ENCODE peak calls at places on chromosome 12, in nine cellular contexts. N is type B pancreatic cell, J is WERI-Rb-1, Y is lower lobe of right lung, G is nephron progenitor cell, S is HFFc6, H is fibroblast of pulmonary artery, P is AG04450, T is heart right ventricle. Z is an unnamed sample.

GRCh38 chr12:60173213-60174170 is 577.7 kb downstream of the SLC16A7 start:
- DNase-seq in N (no peak), J (peak), Y (no peak), G (no peak), S (no peak), H (no peak), P (no peak), T (no peak), Z (no peak)

GRCh38 chr12:34209259-34209835 is 187.1 kb downstream of the ALG10 start:
- DNase-seq in N (no peak), J (no peak), Y (no peak), G (no peak), S (no peak), H (no peak), P (no peak), T (no peak), Z (no peak)

GRCh38 chr12:538731-539539 is 79.2 kb downstream of the B4GALNT3 start:
- DNase-seq in N (no peak), J (no peak), Y (peak), G (no peak), S (peak), H (peak), P (no peak), T (peak), Z (peak)

GRCh38 chr12:106919910-106920544 is 35.7 kb upstream of the TMEM263 start:
- DNase-seq in N (no peak), J (no peak), Y (no peak), G (peak), S (peak), H (peak), P (peak), T (no peak), Z (peak)

GRCh38 chr12:54033106-54033979 is 493 bp downstream of the HOXC5 start:
- DNase-seq in N (no peak), J (no peak), Y (no peak), G (peak), S (no peak), H (no peak), P (no peak), T (no peak), Z (no peak)

GRCh38 chr12:16245199-16245598 is 32.3 kb downstream of the SLC15A5 start:
- DNase-seq in N (no peak), J (no peak), Y (no peak), G (no peak), S (no peak), H (no peak), P (no peak), T (no peak), Z (no peak)

GRCh38 chr12:128449146-128449894 is 182.3 kb downstream of the TMEM132C start:
- DNase-seq in N (no peak), J (no peak), Y (no peak), G (no peak), S (no peak), H (no peak), P (no peak), T (no peak), Z (peak)

GRCh38 chr12:131261906-131262305 is 308.2 kb downstream of the ADGRD1 start:
- DNase-seq in N (no peak), J (no peak), Y (peak), G (no peak), S (no peak), H (no peak), P (no peak), T (no peak), Z (no peak)

GRCh38 chr12:121209629-121210572 is at the start of gene P2RX4:
- DNase-seq in N (peak), J (peak), Y (peak), G (peak), S (peak), H (peak), P (no peak), T (peak), Z (peak)

GRCh38 chr12:53060064-53060720 is 10.3 kb downstream of the TNS2 start:
- DNase-seq in N (no peak), J (no peak), Y (peak), G (no peak), S (no peak), H (no peak), P (no peak), T (no peak), Z (no peak)

GRCh38 chr12:57377103-57377840 is 53.6 kb downstream of the R3HDM2 start:
- DNase-seq in N (no peak), J (no peak), Y (no peak), G (no peak), S (no peak), H (no peak), P (no peak), T (no peak), Z (peak)

GRCh38 chr12:129102233-129102632 is 249.0 kb downstream of the GLT1D1 start:
- DNase-seq in N (no peak), J (no peak), Y (no peak), G (no peak), S (no peak), H (no peak), P (no peak), T (no peak), Z (no peak)

GRCh38 chr12:67539946-67540345 is 108.6 kb upstream of the DYRK2 start:
- DNase-seq in N (no peak), J (no peak), Y (no peak), G (no peak), S (no peak), H (no peak), P (no peak), T (no peak), Z (peak)

GRCh38 chr12:51905507-51906438 is 1.5 kb upstream of the ACVRL1 start:
- DNase-seq in N (no peak), J (no peak), Y (peak), G (no peak), S (peak), H (peak), P (no peak), T (peak), Z (no peak)

GRCh38 chr12:108532061-108532848 is 17.2 kb downstream of the FICD start:
- DNase-seq in N (no peak), J (no peak), Y (no peak), G (peak), S (no peak), H (no peak), P (no peak), T (no peak), Z (no peak)

GRCh38 chr12:107377596-107378385 is 284.4 kb upstream of the CRY1 start:
- DNase-seq in N (no peak), J (no peak), Y (no peak), G (no peak), S (no peak), H (no peak), P (no peak), T (no peak), Z (no peak)

GRCh38 chr12:51976376-51977160 is 25.1 kb downstream of the ACVR1B start:
- DNase-seq in N (no peak), J (no peak), Y (no peak), G (no peak), S (peak), H (peak), P (no peak), T (no peak), Z (peak)

GRCh38 chr12:14213542-14213941 is 151.9 kb upstream of the ATF7IP start:
- DNase-seq in N (no peak), J (no peak), Y (no peak), G (no peak), S (no peak), H (no peak), P (no peak), T (no peak), Z (no peak)

GRCh38 chr12:121124402-121125109 is 8.1 kb upstream of the P2RX7 start:
- DNase-seq in N (no peak), J (no peak), Y (no peak), G (no peak), S (peak), H (peak), P (peak), T (no peak), Z (peak)

GRCh38 chr12:31922341-31923062 is 36.7 kb upstream of the RESF1 start:
- DNase-seq in N (no peak), J (no peak), Y (no peak), G (no peak), S (no peak), H (peak), P (no peak), T (no peak), Z (peak)

GRCh38 chr12:98352835-98353234 is 162.6 kb upstream of the TMPO start:
- DNase-seq in N (no peak), J (no peak), Y (no peak), G (no peak), S (no peak), H (peak), P (no peak), T (no peak), Z (peak)

GRCh38 chr12:104137175-104137901 is 672 bp downstream of the NFYB start:
- DNase-seq in N (peak), J (peak), Y (peak), G (peak), S (peak), H (peak), P (peak), T (peak), Z (peak)

GRCh38 chr12:19507823-19508222 is 68.5 kb downstream of the AEBP2 start:
- DNase-seq in N (no peak), J (no peak), Y (no peak), G (no peak), S (peak), H (peak), P (no peak), T (no peak), Z (no peak)

GRCh38 chr12:46965880-46966279 is 113.5 kb upstream of the PCED1B start:
- DNase-seq in N (no peak), J (no peak), Y (no peak), G (no peak), S (no peak), H (no peak), P (no peak), T (peak), Z (no peak)

GRCh38 chr12:34105392-34105933 is 83.2 kb downstream of the ALG10 start:
- DNase-seq in N (no peak), J (no peak), Y (no peak), G (no peak), S (no peak), H (no peak), P (no peak), T (no peak), Z (no peak)

GRCh38 chr12:30961030-30961429 is 34.5 kb downstream of the TSPAN11 start:
- DNase-seq in N (no peak), J (no peak), Y (no peak), G (no peak), S (no peak), H (no peak), P (no peak), T (no peak), Z (no peak)

GRCh38 chr12:116434155-116435065 is 124.8 kb upstream of the MAP1LC3B2 start:
- DNase-seq in N (no peak), J (peak), Y (peak), G (peak), S (peak), H (peak), P (peak), T (peak), Z (peak)

GRCh38 chr12:31574803-31575573 is 15.9 kb downstream of the DENND5B start:
- DNase-seq in N (no peak), J (no peak), Y (no peak), G (no peak), S (no peak), H (peak), P (no peak), T (no peak), Z (peak)

GRCh38 chr12:127254420-127254955 is 1012.5 kb upstream of the TMEM132C start:
- DNase-seq in N (no peak), J (no peak), Y (no peak), G (no peak), S (no peak), H (no peak), P (no peak), T (no peak), Z (no peak)

GRCh38 chr12:15322164-15323054 is at the start of gene PTPRO:
- DNase-seq in N (no peak), J (peak), Y (no peak), G (peak), S (no peak), H (no peak), P (no peak), T (no peak), Z (peak)

GRCh38 chr12:46921754-46922113 is 95.9 kb upstream of the SLC38A4 start:
- DNase-seq in N (no peak), J (no peak), Y (no peak), G (no peak), S (peak), H (peak), P (peak), T (no peak), Z (peak)

GRCh38 chr12:46364300-46364696 is 8.3 kb downstream of the SLC38A2 start:
- DNase-seq in N (no peak), J (no peak), Y (no peak), G (no peak), S (no peak), H (no peak), P (no peak), T (no peak), Z (no peak)

GRCh38 chr12:70744133-70744532 is 106.9 kb upstream of the PTPRB start:
- DNase-seq in N (no peak), J (no peak), Y (no peak), G (no peak), S (no peak), H (peak), P (no peak), T (no peak), Z (peak)

GRCh38 chr12:73952304-73952703 is 585.3 kb upstream of the ATXN7L3B start:
- DNase-seq in N (no peak), J (no peak), Y (no peak), G (no peak), S (no peak), H (no peak), P (no peak), T (no peak), Z (no peak)

GRCh38 chr12:102970780-102971179 is 13.3 kb downstream of the ASCL1 start:
- DNase-seq in N (no peak), J (peak), Y (no peak), G (no peak), S (no peak), H (no peak), P (no peak), T (no peak), Z (no peak)

GRCh38 chr12:106106892-106107291 is 31.9 kb downstream of the NUAK1 start:
- DNase-seq in N (no peak), J (no peak), Y (no peak), G (no peak), S (peak), H (peak), P (no peak), T (no peak), Z (peak)

GRCh38 chr12:57456145-57456700 is 1.1 kb downstream of the INHBE start:
- DNase-seq in N (no peak), J (peak), Y (no peak), G (peak), S (peak), H (peak), P (no peak), T (no peak), Z (peak)

GRCh38 chr12:66002812-66003211 is 127.7 kb downstream of the LLPH start:
- DNase-seq in N (no peak), J (no peak), Y (no peak), G (no peak), S (no peak), H (peak), P (no peak), T (no peak), Z (no peak)

GRCh38 chr12:96578526-96579125 is 89.2 kb downstream of the CFAP54 start:
- DNase-seq in N (no peak), J (no peak), Y (no peak), G (peak), S (peak), H (peak), P (peak), T (no peak), Z (peak)

GRCh38 chr12:125068391-125068790 is 3.2 kb downstream of the AACS start:
- DNase-seq in N (no peak), J (no peak), Y (no peak), G (no peak), S (no peak), H (no peak), P (no peak), T (no peak), Z (no peak)

GRCh38 chr12:125071456-125071855 is 6.2 kb downstream of the AACS start:
- DNase-seq in N (no peak), J (no peak), Y (no peak), G (no peak), S (no peak), H (no peak), P (no peak), T (no peak), Z (no peak)

GRCh38 chr12:125070661-125071390 is 5.6 kb downstream of the AACS start:
- DNase-seq in N (no peak), J (no peak), Y (no peak), G (no peak), S (no peak), H (no peak), P (no peak), T (no peak), Z (no peak)

GRCh38 chr12:125069616-125070015 is 4.4 kb downstream of the AACS start:
- DNase-seq in N (no peak), J (no peak), Y (no peak), G (no peak), S (no peak), H (no peak), P (no peak), T (no peak), Z (no peak)

DNA sequence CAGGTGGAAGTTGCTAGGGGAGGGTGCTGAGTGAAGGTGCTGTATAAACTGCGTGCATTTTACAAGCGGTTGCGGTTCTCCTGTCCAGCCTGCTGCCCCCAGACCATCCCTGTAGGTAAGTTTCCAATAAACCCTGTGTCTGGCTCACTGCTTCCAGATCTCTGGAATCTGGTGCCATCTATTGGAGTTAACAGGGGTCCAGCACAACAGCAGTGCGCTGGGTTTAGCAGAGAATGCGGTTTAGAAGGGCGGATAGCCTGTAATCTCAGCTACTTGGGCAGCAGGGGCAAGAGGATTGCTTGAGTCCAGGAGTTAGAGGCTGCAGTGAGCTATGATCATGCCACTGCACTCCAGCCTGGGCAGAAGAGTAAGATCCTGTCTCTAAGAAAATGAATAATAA is 4.9 kb downstream of the AACS start:
- DNase-seq in N (no peak), J (peak), Y (no peak), G (no peak), S (no peak), H (peak), P (no peak), T (no peak), Z (no peak)
- TF ChIP-seq CTCF in N (no peak), J (peak), Y (no peak), G (no peak), S (no peak), H (no peak), P (no peak), T (no peak), Z (no peak)

GRCh38 chr12:123516221-123516780 is 17.2 kb downstream of the RILPL1 start:
- DNase-seq in N (no peak), J (no peak), Y (no peak), G (peak), S (no peak), H (no peak), P (no peak), T (no peak), Z (no peak)
- TF ChIP-seq CTCF in N (no peak), J (no peak), Y (no peak), G (peak), S (no peak), H (no peak), P (no peak), T (no peak), Z (no peak)

DNA sequence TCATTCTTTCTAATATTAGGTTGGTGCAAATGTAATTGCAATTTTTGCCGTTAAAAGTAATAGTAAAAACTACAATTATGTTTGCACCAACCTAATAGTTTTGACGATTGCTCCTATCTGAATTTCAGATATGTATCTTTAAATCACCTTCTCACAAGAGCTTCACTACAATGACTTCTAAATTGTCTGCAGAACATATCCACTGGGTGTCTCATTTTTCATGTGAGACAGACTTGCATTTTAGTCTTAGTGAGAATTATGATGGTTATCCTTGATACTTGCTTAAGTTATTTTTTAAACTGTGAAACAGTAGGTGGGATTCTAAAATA is 84.6 kb downstream of the ITPR2 start:
- DNase-seq in N (no peak), J (no peak), Y (no peak), G (no peak), S (no peak), H (no peak), P (no peak), T (no peak), Z (no peak)
- TF ChIP-seq CTCF in N (no peak), J (no peak), Y (no peak), G (no peak), S (no peak), H (no peak), P (no peak), T (no peak), Z (no peak)

GRCh38 chr12:12786716-12787601 is 1.5 kb downstream of the APOLD1 start:
- DNase-seq in N (peak), J (peak), Y (peak), G (peak), S (peak), H (peak), P (no peak), T (peak), Z (peak)
- TF ChIP-seq CTCF in N (peak), J (no peak), Y (peak), G (no peak), S (peak), H (no peak), P (no peak), T (peak), Z (no peak)

DNA sequence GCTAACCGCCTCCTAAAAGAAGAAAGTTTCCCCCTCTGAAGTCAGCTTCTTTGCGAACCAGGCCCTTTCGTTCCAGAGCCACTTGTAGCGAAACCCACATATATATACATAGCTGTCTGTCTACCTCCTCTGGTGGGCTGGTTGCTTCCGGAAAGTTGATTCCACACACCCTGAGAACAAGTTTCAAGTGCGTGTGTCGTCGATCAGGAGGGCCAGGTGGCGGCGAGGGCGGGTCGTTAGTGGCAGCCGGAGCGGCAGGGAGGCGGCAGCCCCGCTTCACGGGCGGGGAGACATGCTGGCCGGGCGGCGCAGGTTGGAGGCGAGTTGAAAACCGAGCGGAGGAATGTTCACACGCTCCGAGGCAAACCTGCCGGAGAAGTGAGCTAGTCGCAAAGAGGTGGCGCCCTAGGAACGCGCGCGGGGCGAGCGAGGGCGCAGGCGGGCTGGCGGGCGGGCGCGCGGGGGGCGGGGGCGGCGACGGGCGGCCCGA is 2.6 kb downstream of the PTHLH start:
- DNase-seq in N (peak), J (peak), Y (peak), G (peak), S (peak), H (peak), P (no peak), T (peak), Z (peak)
- TF ChIP-seq CTCF in N (no peak), J (peak), Y (no peak), G (no peak), S (no peak), H (no peak), P (no peak), T (no peak), Z (no peak)

Z was measured in epithelial cell of esophagus.